ENCODE peak calls at places on chromosomes 13 and 19, in four cellular contexts. V, X, F and C are unnamed samples.

GRCh38 chr19:10761443-10762242 is 43.8 kb downstream of the DNM2 start:
- DNase-seq in X (no peak), F (no peak), V (no peak), C (no peak)

GRCh38 chr13:94550030-94550738 is 45.8 kb downstream of the TGDS start:
- DNase-seq in F (peak), V (no peak), X (no peak), C (peak)

GRCh38 chr19:6185093-6185824 is 49.8 kb downstream of the ACSBG2 start:
- DNase-seq in V (no peak), X (no peak), F (no peak), C (no peak)

GRCh38 chr13:106376411-106377112 is 158.9 kb downstream of the EFNB2 start:
- DNase-seq in X (no peak), F (no peak), V (peak), C (no peak)

GRCh38 chr13:26459276-26460131 is 98.0 kb upstream of the WASF3 start:
- DNase-seq in V (no peak), F (no peak), X (no peak), C (no peak)

GRCh38 chr19:15519433-15519976 is 11.2 kb downstream of the CYP4F22 start:
- DNase-seq in F (no peak), X (no peak), V (no peak), C (no peak)

GRCh38 chr13:51797664-51798488 is 6.1 kb downstream of the DHRS12 start:
- DNase-seq in V (peak), X (peak), F (no peak), C (peak)

GRCh38 chr13:40026741-40027140 is 371.3 kb downstream of the COG6 start:
- DNase-seq in X (no peak), V (no peak), F (peak), C (no peak)

GRCh38 chr19:33868821-33869412 is 72.2 kb downstream of the KCTD15 start:
- DNase-seq in F (no peak), X (peak), V (no peak), C (no peak)

GRCh38 chr13:36904219-36904618 is 15.8 kb downstream of the SMAD9 start:
- DNase-seq in V (no peak), X (no peak), F (no peak), C (no peak)

GRCh38 chr13:112588490-112589297 is 741 bp upstream of the TUBGCP3 start:
- DNase-seq in X (no peak), F (no peak), V (no peak), C (no peak)

GRCh38 chr19:48683349-48683748 is 10.5 kb upstream of the NTN5 start:
- DNase-seq in V (no peak), F (no peak), X (no peak), C (no peak)

GRCh38 chr13:97429681-97430081 is 4.3 kb upstream of the RAP2A start:
- DNase-seq in X (no peak), F (no peak), V (no peak), C (no peak)

GRCh38 chr13:25286308-25286968 is 850 bp downstream of the MTMR6 start:
- DNase-seq in V (no peak), F (no peak), X (peak), C (peak)

GRCh38 chr13:33606692-33607091 is 211.3 kb upstream of the RFC3 start:
- DNase-seq in X (no peak), F (no peak), V (peak), C (no peak)

GRCh38 chr19:29515233-29515619 is 10.6 kb upstream of the VSTM2B start:
- DNase-seq in F (no peak), V (no peak), X (no peak), C (no peak)

GRCh38 chr19:14437578-14438140 is 4.6 kb downstream of the PKN1 start:
- DNase-seq in F (no peak), X (no peak), V (no peak), C (no peak)

GRCh38 chr19:1252221-1252817 is 3.9 kb downstream of the MIDN start:
- DNase-seq in X (peak), V (peak), F (no peak), C (no peak)

GRCh38 chr19:16370671-16371391 is 46.2 kb downstream of the KLF2 start:
- DNase-seq in F (no peak), X (no peak), V (no peak), C (no peak)

GRCh38 chr13:63190742-63191141 is 1775.1 kb upstream of the PCDH20 start:
- DNase-seq in X (no peak), F (no peak), V (peak), C (no peak)

GRCh38 chr19:40284501-40285352 is at the start of gene AKT2:
- DNase-seq in X (peak), V (no peak), F (peak), C (no peak)

GRCh38 chr13:63184693-63185092 is 1769.0 kb upstream of the PCDH20 start:
- DNase-seq in X (no peak), V (peak), F (no peak), C (peak)

DNA sequence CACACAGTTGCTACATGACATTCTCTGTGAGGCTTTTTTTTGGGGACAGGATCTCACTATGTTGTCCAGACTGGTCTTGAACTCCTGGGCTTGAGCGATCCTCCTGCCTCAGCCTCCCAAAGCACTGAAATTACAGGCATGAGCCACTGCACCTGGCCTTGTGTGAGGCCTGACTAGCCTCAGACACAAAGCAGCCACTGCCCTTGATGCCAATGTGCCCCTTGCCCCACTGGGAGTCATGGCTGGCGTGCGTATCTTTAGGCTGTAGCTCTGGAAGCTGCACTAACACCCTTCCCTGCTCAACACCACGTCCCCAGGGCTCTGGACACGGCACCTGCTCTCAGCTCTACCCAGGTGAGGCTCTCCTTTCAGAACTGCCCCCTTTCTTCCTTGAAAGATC is 14.5 kb upstream of the KPTN start:
- DNase-seq in V (no peak), X (no peak), F (no peak), C (no peak)
- TF ChIP-seq PBX3 in V (no peak), X (no peak), F (no peak), C (no peak)

GRCh38 chr13:30898721-30899188 is 7.3 kb upstream of the MEDAG start:
- DNase-seq in V (peak), F (no peak), X (no peak), C (peak)

GRCh38 chr13:30898070-30898469 is 8.0 kb upstream of the MEDAG start:
- DNase-seq in V (no peak), F (no peak), X (no peak), C (no peak)

GRCh38 chr13:30895773-30896172 is 10.3 kb upstream of the MEDAG start:
- DNase-seq in X (no peak), F (no peak), V (no peak), C (no peak)

GRCh38 chr13:30889196-30889690 is 16.8 kb upstream of the MEDAG start:
- DNase-seq in V (no peak), X (no peak), F (no peak), C (no peak)

DNA sequence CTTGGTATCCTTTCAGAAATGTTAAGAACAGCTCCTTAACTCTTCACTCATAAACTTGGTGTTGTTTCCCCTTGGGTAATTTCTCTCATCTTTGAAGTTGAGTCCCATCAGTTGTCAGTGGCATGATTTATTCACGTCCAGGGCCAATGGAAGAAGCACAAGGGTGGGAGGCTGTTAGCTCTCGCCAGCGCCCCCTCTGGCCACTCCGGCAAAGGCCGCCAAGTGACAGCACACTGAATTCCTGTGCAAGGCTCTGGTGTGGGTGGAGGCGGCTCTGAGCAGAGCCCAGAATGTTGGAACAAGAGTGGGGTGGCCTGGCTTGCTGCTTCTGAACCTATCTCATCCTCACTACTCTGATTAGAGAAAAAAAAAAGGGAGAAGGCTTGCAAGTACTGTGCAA is 13.1 kb upstream of the MEDAG start:
- DNase-seq in F (no peak), X (no peak), V (peak), C (peak)
- TF ChIP-seq PBX3 in F (peak), X (no peak), V (no peak), C (no peak)

GRCh38 chr13:81080911-81081454 is 740.1 kb upstream of the SPRY2 start:
- DNase-seq in V (no peak), X (no peak), F (no peak), C (no peak)

DNA sequence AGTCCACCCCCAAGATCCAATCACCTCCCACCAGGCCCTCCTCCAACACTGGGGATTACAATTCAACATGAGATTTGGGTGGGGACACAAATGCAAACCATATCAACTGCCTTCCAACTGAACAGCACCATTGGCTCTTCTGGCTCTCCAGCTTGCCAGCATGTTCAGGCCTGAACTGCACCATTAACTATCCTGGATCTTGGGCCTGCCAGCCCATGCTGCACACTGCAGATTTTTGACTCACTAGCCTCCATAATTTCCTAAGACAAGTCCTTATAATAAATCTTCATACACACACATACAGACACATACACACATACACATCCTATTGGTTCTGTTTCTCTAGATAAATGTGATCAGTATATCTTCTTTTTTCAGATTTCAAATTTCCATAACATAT is 737.1 kb upstream of the SPRY2 start:
- DNase-seq in F (no peak), X (no peak), V (no peak), C (no peak)
- TF ChIP-seq PBX3 in F (no peak), X (no peak), V (no peak), C (no peak)

DNA sequence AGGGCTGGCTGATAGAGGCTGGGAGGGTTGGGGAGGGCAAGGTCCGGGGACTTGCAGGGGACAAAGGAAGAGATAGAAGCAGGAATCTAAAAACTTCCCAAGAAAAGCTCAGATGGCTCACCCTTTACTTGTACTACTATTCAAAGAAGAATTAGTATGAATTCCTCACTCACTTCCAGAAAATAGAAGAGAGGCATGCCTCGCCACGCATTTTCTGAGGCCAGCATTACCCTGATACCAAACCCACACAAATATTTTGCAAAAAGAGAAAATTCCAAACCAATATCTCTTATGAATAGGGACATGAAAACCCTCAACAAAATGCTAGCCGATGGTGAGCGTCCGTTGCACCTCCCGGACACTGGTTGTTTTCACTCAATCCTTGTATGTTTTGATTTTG is 54.0 kb downstream of the ING1 start:
- DNase-seq in X (no peak), F (no peak), V (no peak), C (no peak)
- TF ChIP-seq PBX3 in X (no peak), F (no peak), V (no peak), C (no peak)